ENCODE peak calls at places on chromosome 7, in four cellular contexts. Z, S, D and W are unnamed samples. For H3K79me2, the result is how much of the 10 kb centered on the place peaks cover.

GRCh38 chr7:108442039-108442568 is 14.1 kb downstream of the NRCAM start:
- DNase-seq in Z (peak), S (no peak), D (no peak), W (peak)

GRCh38 chr7:24722386-24723177 is 34.7 kb downstream of the GSDME start:
- DNase-seq in Z (no peak), S (no peak), D (peak), W (no peak)

GRCh38 chr7:490461-491291 is 29.0 kb downstream of the PDGFA start:
- DNase-seq in Z (peak), S (peak), D (no peak), W (no peak)

GRCh38 chr7:155943251-155943899 is 131.1 kb upstream of the SHH start:
- DNase-seq in Z (no peak), S (no peak), D (no peak), W (no peak)

GRCh38 chr7:15855726-15856125 is 169.2 kb upstream of the MEOX2 start:
- DNase-seq in Z (no peak), S (no peak), D (no peak), W (no peak)

GRCh38 chr7:116698930-116699722 is 27.1 kb downstream of the MET start:
- DNase-seq in Z (no peak), S (no peak), D (no peak), W (no peak)

GRCh38 chr7:140656548-140657515 is 15.9 kb upstream of the ADCK2 start:
- DNase-seq in Z (peak), S (no peak), D (peak), W (no peak)

GRCh38 chr7:38034062-38034907 is 113.8 kb downstream of the EPDR1 start:
- DNase-seq in Z (no peak), S (no peak), D (no peak), W (no peak)

GRCh38 chr7:98204670-98205069 is 6.6 kb upstream of the BHLHA15 start:
- DNase-seq in Z (no peak), S (no peak), D (no peak), W (no peak)

GRCh38 chr7:21368317-21368716 is 59.6 kb upstream of the SP4 start:
- DNase-seq in Z (no peak), S (no peak), D (no peak), W (no peak)

GRCh38 chr7:21364838-21365267 is 63.0 kb upstream of the SP4 start:
- DNase-seq in Z (peak), S (no peak), D (no peak), W (no peak)

GRCh38 chr7:21367081-21367480 is 60.8 kb upstream of the SP4 start:
- DNase-seq in Z (no peak), S (no peak), D (no peak), W (no peak)

GRCh38 chr7:21367537-21367936 is 60.3 kb upstream of the SP4 start:
- DNase-seq in Z (no peak), S (no peak), D (no peak), W (no peak)

GRCh38 chr7:21365866-21366624 is 61.8 kb upstream of the SP4 start:
- DNase-seq in Z (peak), S (no peak), D (no peak), W (no peak)
- H3K4me2 ChIP-seq in Z (no peak), S (no peak), D (no peak), W (no peak)

GRCh38 chr7:12638851-12639467 is 48.5 kb upstream of the ARL4A start:
- DNase-seq in Z (peak), S (no peak), D (peak), W (no peak)
- H3K4me3 ChIP-seq in Z (no peak), S (no peak), D (no peak), W (no peak)

GRCh38 chr7:5388905-5389433 is 34.7 kb downstream of the TNRC18 start:
- DNase-seq in Z (no peak), S (no peak), D (no peak), W (no peak)
- H3K79me2 ChIP-seq in Z (half or more), S (under half), D (under half), W (half or more)

GRCh38 chr7:99928994-99929729 is at the start of gene GJC3:
- DNase-seq in Z (peak), S (no peak), D (peak), W (peak)

GRCh38 chr7:99928188-99928587 is 1.2 kb downstream of the GJC3 start:
- DNase-seq in Z (no peak), S (no peak), D (no peak), W (no peak)

GRCh38 chr7:99927536-99927935 is 1.9 kb downstream of the GJC3 start:
- DNase-seq in Z (no peak), S (no peak), D (no peak), W (no peak)

GRCh38 chr7:99930376-99930775 is 956 bp upstream of the GJC3 start:
- DNase-seq in Z (no peak), S (no peak), D (no peak), W (no peak)

DNA sequence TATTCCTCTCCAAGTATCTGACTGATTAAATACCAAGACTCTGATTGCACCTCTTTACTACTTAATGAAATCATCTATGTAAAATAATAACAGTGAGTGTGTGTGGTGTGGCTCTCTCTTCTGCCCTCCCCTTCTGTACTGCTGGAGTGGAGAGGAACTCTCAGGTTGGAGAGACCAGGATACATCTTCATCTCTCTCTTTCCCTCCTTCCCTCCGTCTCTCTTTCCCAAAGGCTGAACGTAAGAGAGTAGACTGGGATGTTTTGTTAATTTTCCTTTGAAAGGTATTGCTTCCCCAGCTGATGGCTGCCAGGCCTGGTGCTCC is 272 bp upstream of the GJC3 start:
- DNase-seq in Z (no peak), S (no peak), D (no peak), W (no peak)
- H3K4me2 ChIP-seq in Z (peak), S (no peak), D (no peak), W (peak)

GRCh38 chr7:100675581-100676350 is 2.2 kb downstream of the GNB2 start:
- DNase-seq in Z (peak), S (peak), D (peak), W (peak)

GRCh38 chr7:100674441-100675407 is 1.2 kb downstream of the GNB2 start:
- DNase-seq in Z (peak), S (no peak), D (peak), W (no peak)

GRCh38 chr7:100677308-100678095 is 4.0 kb downstream of the GNB2 start:
- DNase-seq in Z (no peak), S (no peak), D (no peak), W (no peak)

GRCh38 chr7:100678291-100678984 is 4.9 kb downstream of the GNB2 start:
- DNase-seq in Z (no peak), S (no peak), D (no peak), W (no peak)

GRCh38 chr7:100676501-100677306 is 3.2 kb downstream of the GNB2 start:
- DNase-seq in Z (no peak), S (no peak), D (no peak), W (no peak)
- H3K4me3 ChIP-seq in Z (peak), S (peak), D (peak), W (peak)

GRCh38 chr7:83289396-83289993 is 126.8 kb upstream of the PCLO start:
- DNase-seq in Z (no peak), S (no peak), D (no peak), W (no peak)
- H3K79me2 ChIP-seq in Z (under half), S (under half), D (under half), W (under half)

GRCh38 chr7:157996359-157997079 is 591.1 kb downstream of the PTPRN2 start:
- DNase-seq in Z (no peak), S (no peak), D (no peak), W (no peak)
- H3K4me2 ChIP-seq in Z (no peak), S (no peak), D (no peak), W (no peak)

DNA sequence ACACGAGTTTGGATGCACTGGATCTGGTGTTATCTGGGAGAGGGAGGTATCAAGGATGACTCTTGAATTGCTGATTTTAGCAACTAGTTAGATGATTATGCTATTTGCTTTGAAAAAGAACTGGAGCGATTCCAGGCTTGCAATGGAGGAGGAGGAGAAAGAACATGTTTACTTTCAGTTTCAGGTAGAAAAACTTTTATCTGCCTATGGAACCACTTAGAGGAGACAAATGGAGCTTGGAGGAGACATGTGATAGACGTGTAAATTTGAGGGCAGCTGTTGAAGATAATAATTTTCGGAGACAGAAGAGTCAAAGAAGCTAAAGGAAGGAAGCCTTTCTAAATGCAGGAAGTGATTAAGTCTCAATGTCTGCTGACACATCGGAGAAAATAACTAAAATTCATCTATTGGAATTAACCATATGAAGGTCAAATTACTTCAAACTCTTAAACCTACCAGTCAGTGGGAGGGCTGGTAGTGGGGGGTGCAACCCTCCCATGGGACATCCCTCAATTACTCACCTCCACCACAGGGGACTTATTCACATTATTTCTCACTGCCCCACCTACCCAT is 56.4 kb upstream of the GNAI1 start:
- DNase-seq in Z (peak), S (no peak), D (no peak), W (no peak)
- H3K4me3 ChIP-seq in Z (peak), S (no peak), D (no peak), W (peak)

GRCh38 chr7:130432886-130433285 is 7.9 kb downstream of the CEP41 start:
- DNase-seq in Z (peak), S (no peak), D (no peak), W (no peak)

GRCh38 chr7:130440527-130441365 is at the start of gene CEP41:
- DNase-seq in Z (peak), S (peak), D (peak), W (peak)

GRCh38 chr7:130435455-130435854 is 5.4 kb downstream of the CEP41 start:
- DNase-seq in Z (no peak), S (no peak), D (no peak), W (no peak)

GRCh38 chr7:130433336-130433735 is 7.5 kb downstream of the CEP41 start:
- DNase-seq in Z (no peak), S (no peak), D (no peak), W (no peak)

GRCh38 chr7:130436253-130436652 is 4.6 kb downstream of the CEP41 start:
- DNase-seq in Z (peak), S (no peak), D (no peak), W (no peak)
- H3K79me2 ChIP-seq in Z (under half), S (under half), D (under half), W (under half)

GRCh38 chr7:27181176-27181520 is 3.9 kb downstream of the HOXA11 start:
- DNase-seq in Z (no peak), S (no peak), D (no peak), W (no peak)

GRCh38 chr7:27181795-27182275 is 3.2 kb downstream of the HOXA11 start:
- DNase-seq in Z (no peak), S (no peak), D (no peak), W (no peak)

GRCh38 chr7:27179503-27180430 is 5.3 kb downstream of the HOXA11 start:
- DNase-seq in Z (peak), S (no peak), D (peak), W (no peak)

GRCh38 chr7:27179030-27179429 is 4.9 kb upstream of the HOXA10 start:
- DNase-seq in Z (no peak), S (no peak), D (no peak), W (no peak)

GRCh38 chr7:27180431-27181175 is 4.4 kb downstream of the HOXA11 start:
- DNase-seq in Z (no peak), S (no peak), D (no peak), W (no peak)
- H3K4me2 ChIP-seq in Z (no peak), S (no peak), D (peak), W (no peak)